ENCODE peak calls at places on chromosomes 3 and 15, in four cellular contexts. One of them, this sample, is unnamed.

GRCh38 chr3:94069242-94069813 is 6.5 kb downstream of the NSUN3 start:
- DNase-seq in K562: no peak
- DNase-seq in A549: no peak
- DNase-seq in HCT116: no peak
- DNase-seq in this sample: peak

GRCh38 chr3:158801200-158801599 is 654 bp upstream of the MFSD1 start:
- DNase-seq in K562: peak
- DNase-seq in A549: no peak
- DNase-seq in HCT116: no peak
- DNase-seq in this sample: no peak

GRCh38 chr15:78810377-78811123 is 714 bp downstream of the ADAMTS7 start:
- DNase-seq in A549: peak
- DNase-seq in K562: no peak
- DNase-seq in HCT116: no peak
- DNase-seq in this sample: no peak

GRCh38 chr15:81608309-81608829 is 234.4 kb upstream of the TMC3 start:
- DNase-seq in K562: no peak
- DNase-seq in A549: no peak
- DNase-seq in HCT116: no peak
- DNase-seq in this sample: no peak

GRCh38 chr3:23612296-23612891 is 193.4 kb upstream of the UBE2E1 start:
- DNase-seq in A549: peak
- DNase-seq in K562: no peak
- DNase-seq in HCT116: no peak
- DNase-seq in this sample: no peak

GRCh38 chr3:11434697-11435096 is 162.5 kb downstream of the ATG7 start:
- DNase-seq in K562: no peak
- DNase-seq in HCT116: no peak
- DNase-seq in A549: no peak
- DNase-seq in this sample: no peak

GRCh38 chr3:72155391-72156064 is 370.6 kb upstream of the PROK2 start:
- DNase-seq in A549: peak
- DNase-seq in K562: peak
- DNase-seq in HCT116: no peak
- DNase-seq in this sample: peak

GRCh38 chr3:38730281-38730680 is 80.8 kb upstream of the SCN5A start:
- DNase-seq in HCT116: no peak
- DNase-seq in K562: no peak
- DNase-seq in A549: no peak
- DNase-seq in this sample: no peak

GRCh38 chr3:112646623-112647022 is 5.7 kb upstream of the CCDC80 start:
- DNase-seq in A549: peak
- DNase-seq in HCT116: no peak
- DNase-seq in K562: no peak
- DNase-seq in this sample: peak

GRCh38 chr15:88637436-88637835 is 1.4 kb upstream of the ISG20 start:
- DNase-seq in A549: no peak
- DNase-seq in K562: no peak
- DNase-seq in HCT116: no peak
- DNase-seq in this sample: no peak

GRCh38 chr15:88637841-88638625 is 783 bp upstream of the ISG20 start:
- DNase-seq in A549: no peak
- DNase-seq in HCT116: no peak
- DNase-seq in K562: no peak
- DNase-seq in this sample: peak

GRCh38 chr15:88635343-88635742 is 3.5 kb upstream of the ISG20 start:
- DNase-seq in A549: no peak
- DNase-seq in HCT116: no peak
- DNase-seq in K562: no peak
- DNase-seq in this sample: no peak

GRCh38 chr15:88636039-88636438 is 2.8 kb upstream of the ISG20 start:
- DNase-seq in HCT116: peak
- DNase-seq in A549: peak
- DNase-seq in K562: no peak
- DNase-seq in this sample: no peak

DNA sequence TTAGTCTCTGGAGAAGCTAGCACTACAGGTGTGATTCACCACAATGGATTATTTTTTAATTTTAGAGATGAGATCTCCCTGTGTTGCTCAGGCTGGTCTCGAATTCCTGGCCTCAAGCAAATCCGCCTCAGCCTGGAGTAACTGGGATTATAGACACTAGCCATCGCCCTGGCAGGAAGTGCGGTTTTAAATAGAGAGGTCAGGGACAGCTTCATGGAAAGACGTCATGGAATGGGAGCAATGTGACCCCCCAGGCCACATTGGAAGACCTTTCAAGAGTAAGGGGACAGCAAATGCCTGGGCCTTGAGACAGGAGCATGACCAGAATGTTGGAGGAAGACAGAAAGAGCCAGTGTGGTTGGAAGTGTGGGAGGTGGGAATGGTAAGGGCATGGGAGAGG is 2.2 kb upstream of the ISG20 start:
- DNase-seq in HCT116: no peak
- DNase-seq in K562: no peak
- DNase-seq in A549: no peak
- DNase-seq in this sample: no peak
- TF ChIP-seq REST in HCT116: no peak
- TF ChIP-seq REST in K562: no peak
- TF ChIP-seq REST in A549: no peak
- TF ChIP-seq REST in this sample: no peak

GRCh38 chr3:88725440-88725839 is 382.0 kb upstream of the EPHA3 start:
- DNase-seq in A549: no peak
- DNase-seq in HCT116: no peak
- DNase-seq in K562: no peak
- DNase-seq in this sample: no peak
- TF ChIP-seq REST in A549: no peak
- TF ChIP-seq REST in HCT116: no peak
- TF ChIP-seq REST in K562: no peak
- TF ChIP-seq REST in this sample: no peak

DNA sequence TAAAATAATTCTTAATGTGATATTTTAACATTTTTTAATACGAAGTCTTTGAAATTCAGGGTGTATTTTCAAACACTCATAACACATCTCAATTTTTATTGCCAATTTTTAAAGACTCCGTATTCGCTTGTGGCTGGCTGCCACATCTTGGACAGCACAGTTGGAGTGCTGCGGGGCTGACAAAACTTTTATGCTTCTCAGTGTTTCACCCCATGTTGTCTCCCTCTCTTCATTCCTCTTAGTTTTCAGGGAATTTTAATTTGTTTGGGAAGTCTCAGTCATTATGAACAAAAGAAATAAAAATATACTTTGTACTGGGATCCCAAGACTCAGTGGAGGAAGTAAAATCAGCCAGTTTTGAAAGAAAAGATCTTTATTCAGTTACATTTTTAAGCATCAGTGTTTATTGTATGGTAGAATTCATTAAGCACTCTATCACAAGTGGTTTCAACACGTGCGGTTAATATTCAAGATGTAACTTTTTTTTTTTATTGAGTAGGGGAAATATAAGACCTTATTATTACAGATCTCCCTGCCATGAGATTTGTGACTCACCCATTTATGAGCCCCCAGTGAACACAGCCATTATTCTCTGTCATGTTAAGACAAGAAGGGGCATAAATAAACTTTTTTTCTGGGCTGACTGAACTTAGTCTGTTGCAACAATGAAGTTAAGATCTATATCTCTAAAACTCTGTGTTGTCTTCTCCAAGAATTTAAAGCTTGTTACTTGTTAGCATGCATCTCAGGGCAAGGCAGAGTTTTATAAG is 26.8 kb downstream of the KAT2B start:
- DNase-seq in HCT116: no peak
- DNase-seq in K562: no peak
- DNase-seq in A549: no peak
- DNase-seq in this sample: no peak
- TF ChIP-seq REST in HCT116: no peak
- TF ChIP-seq REST in K562: no peak
- TF ChIP-seq REST in A549: no peak
- TF ChIP-seq REST in this sample: no peak

DNA sequence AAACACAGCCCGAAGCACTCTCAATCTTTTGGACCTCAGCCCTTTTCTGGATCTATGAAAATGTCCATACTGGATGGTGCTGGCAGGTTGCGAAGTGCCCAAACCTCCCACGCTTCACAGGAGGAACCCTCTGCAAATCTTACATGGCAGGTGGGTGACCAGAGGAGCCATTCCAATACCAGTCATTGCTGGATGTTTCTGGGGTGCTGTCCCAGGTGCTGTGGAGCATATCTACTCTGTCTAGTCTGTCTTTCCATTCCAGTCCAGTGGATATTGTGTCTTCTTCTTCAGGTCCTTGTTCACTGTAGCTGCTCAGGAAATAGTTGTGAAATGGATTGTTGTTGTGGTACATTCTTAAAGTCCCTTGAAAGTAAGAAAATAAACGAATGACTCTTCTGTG is 10.7 kb upstream of the ADIPOQ start:
- DNase-seq in HCT116: no peak
- DNase-seq in A549: no peak
- DNase-seq in K562: no peak
- DNase-seq in this sample: no peak
- TF ChIP-seq REST in HCT116: no peak
- TF ChIP-seq REST in A549: no peak
- TF ChIP-seq REST in K562: no peak
- TF ChIP-seq REST in this sample: peak

GRCh38 chr3:148962513-148962912 is 28.8 kb upstream of the GYG1 start:
- DNase-seq in HCT116: peak
- DNase-seq in A549: peak
- DNase-seq in K562: peak
- DNase-seq in this sample: peak
- TF ChIP-seq REST in HCT116: peak
- TF ChIP-seq REST in A549: peak
- TF ChIP-seq REST in K562: no peak
- TF ChIP-seq REST in this sample: no peak

This sample was measured in HepG2.